ENCODE peak calls at places on chromosome 5, in five cellular contexts. J is mesenchymal stem cell, W is neuronal stem cell, T is H1, E is trophoblast cell. A is an unnamed sample.

GRCh38 chr5:128782446-128782845 is 182.8 kb upstream of the SLC27A6 start:
- DNase-seq in J (peak), W (no peak), T (no peak), E (no peak), A (no peak)

GRCh38 chr5:142697356-142697807 is 11.5 kb upstream of the FGF1 start:
- DNase-seq in J (peak), W (no peak), T (no peak), E (no peak), A (peak)

GRCh38 chr5:179193746-179194145 is 133.6 kb downstream of the ZNF354C start:
- DNase-seq in J (no peak), W (no peak), T (no peak), E (no peak), A (no peak)

GRCh38 chr5:61582887-61583286 is 250.8 kb downstream of the ZSWIM6 start:
- DNase-seq in J (no peak), W (no peak), T (no peak), E (no peak), A (no peak)

GRCh38 chr5:57299945-57300344 is 126.1 kb downstream of the GPBP1 start:
- DNase-seq in J (no peak), W (no peak), T (no peak), E (no peak), A (no peak)

GRCh38 chr5:93601053-93601429 is 18.0 kb downstream of the NR2F1 start:
- DNase-seq in J (no peak), W (no peak), T (no peak), E (no peak), A (no peak)

GRCh38 chr5:72480836-72481235 is 26.4 kb downstream of the ZNF366 start:
- DNase-seq in J (no peak), W (no peak), T (no peak), E (no peak), A (no peak)

GRCh38 chr5:41978686-41979085 is 53.6 kb downstream of the FBXO4 start:
- DNase-seq in J (no peak), W (no peak), T (no peak), E (no peak), A (no peak)

GRCh38 chr5:55551298-55551846 is 16.6 kb upstream of the PLPP1 start:
- DNase-seq in J (no peak), W (no peak), T (no peak), E (no peak), A (no peak)

GRCh38 chr5:55551904-55552303 is 17.1 kb upstream of the PLPP1 start:
- DNase-seq in J (no peak), W (no peak), T (no peak), E (no peak), A (no peak)

GRCh38 chr5:55546991-55547390 is 12.2 kb upstream of the PLPP1 start:
- DNase-seq in J (no peak), W (no peak), T (no peak), E (no peak), A (no peak)

GRCh38 chr5:55544341-55544740 is 9.6 kb upstream of the PLPP1 start:
- DNase-seq in J (no peak), W (no peak), T (no peak), E (no peak), A (no peak)

DNA sequence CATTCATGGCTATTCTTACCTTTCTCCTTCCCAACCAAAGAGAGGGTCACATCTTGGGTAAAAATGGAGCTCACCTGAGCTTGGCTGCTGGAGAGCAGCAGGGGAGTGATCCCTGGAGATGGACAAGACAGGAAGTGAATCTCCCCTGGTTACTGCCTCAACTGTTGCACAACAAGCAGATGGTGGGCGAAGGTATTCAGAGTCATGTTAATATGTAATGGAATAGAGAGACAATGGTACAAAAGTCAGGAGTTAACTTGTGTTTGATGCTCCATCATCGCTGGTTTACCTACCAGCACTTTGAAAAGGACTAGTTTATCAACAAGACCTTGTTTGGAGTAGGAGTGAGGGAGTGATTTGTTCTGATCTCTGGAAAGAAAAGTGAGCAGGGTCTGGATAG is 13.0 kb upstream of the PLPP1 start:
- DNase-seq in J (no peak), W (no peak), T (no peak), E (no peak), A (no peak)
- H2BK12ac ChIP-seq in J (no peak), W (no peak), T (no peak), E (no peak), A (no peak)

DNA sequence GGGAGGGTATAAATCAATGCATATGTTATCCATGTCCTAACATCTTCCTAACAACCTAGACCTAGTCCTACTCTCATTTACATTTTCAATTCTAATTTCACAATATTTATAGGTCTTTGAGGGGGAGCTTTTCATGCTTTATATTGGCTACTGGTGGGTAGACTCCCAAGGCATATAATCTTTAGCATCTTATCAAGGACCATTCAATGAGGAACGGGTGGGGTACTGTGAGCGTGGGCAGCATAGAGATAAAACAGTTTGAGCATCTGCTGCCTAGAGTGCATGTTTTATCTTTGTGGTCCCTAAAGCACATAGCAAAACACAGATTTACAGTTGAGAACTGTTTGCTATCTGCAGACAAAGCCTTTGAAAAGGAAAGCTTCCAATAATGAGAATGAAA is 427.6 kb upstream of the WWC1 start:
- DNase-seq in J (no peak), W (no peak), T (no peak), E (no peak), A (no peak)
- H2BK12ac ChIP-seq in J (no peak), W (no peak), T (no peak), E (no peak), A (no peak)

GRCh38 chr5:17907094-17907493 is 272.8 kb downstream of the TAF11L14 start:
- DNase-seq in J (no peak), W (no peak), T (no peak), E (no peak), A (no peak)
- H2BK12ac ChIP-seq in J (no peak), W (no peak), T (no peak), E (no peak), A (no peak)

GRCh38 chr5:36584009-36584875 is 22.2 kb upstream of the SLC1A3 start:
- DNase-seq in J (no peak), W (no peak), T (no peak), E (no peak), A (no peak)
- H2BK12ac ChIP-seq in J (no peak), W (no peak), T (no peak), E (no peak), A (no peak)

GRCh38 chr5:149471406-149472183 is 79.6 kb downstream of the CSNK1A1 start:
- DNase-seq in J (peak), W (no peak), T (no peak), E (no peak), A (no peak)
- H2BK12ac ChIP-seq in J (peak), W (peak), T (no peak), E (no peak), A (no peak)

DNA sequence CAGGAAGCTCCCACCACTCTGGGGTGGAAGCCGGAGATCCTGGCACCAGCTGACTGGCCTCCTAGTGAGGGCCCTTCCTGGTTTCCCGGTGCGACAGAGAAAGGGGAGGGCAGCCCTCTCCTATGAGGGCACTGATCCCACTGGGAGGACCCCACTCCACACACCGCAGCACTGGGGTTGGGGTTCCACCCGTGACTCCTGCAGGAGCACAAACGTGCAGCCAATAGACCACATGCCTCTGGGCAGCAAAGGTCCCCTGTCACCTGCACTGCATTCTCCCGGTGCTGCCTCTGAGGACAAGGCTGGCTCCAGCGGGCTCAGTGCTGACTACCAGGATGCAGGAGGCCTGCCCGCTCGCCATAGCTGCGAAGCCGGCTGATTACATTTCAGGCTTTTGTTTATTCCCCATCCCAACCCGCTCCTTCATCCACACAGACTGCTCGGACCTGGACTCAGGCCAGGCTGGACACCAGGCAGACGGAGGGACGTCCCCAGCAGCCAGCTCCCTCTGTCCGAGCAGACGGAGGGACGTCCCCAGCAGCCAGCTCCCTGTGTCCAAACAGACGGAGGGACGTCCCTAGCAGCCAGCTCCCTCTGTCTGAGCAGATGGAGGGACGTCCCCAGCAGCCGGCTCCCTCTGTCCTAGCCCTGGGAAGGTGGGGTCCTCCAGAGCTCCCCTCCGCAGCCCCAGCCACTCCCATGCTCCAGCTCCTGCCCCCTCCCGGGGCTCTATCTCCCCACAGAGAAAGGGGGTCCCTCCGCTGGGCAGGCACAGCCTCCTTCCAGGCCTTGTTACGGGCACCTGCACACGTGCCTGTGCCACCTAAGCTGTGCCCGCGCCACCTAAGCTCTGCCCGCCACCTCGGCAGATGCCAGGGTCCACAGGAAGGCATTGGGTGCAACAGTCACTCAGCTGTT is 8.8 kb upstream of the CEP72 start:
- DNase-seq in J (no peak), W (no peak), T (no peak), E (no peak), A (no peak)
- H2BK12ac ChIP-seq in J (no peak), W (no peak), T (no peak), E (no peak), A (no peak)

DNA sequence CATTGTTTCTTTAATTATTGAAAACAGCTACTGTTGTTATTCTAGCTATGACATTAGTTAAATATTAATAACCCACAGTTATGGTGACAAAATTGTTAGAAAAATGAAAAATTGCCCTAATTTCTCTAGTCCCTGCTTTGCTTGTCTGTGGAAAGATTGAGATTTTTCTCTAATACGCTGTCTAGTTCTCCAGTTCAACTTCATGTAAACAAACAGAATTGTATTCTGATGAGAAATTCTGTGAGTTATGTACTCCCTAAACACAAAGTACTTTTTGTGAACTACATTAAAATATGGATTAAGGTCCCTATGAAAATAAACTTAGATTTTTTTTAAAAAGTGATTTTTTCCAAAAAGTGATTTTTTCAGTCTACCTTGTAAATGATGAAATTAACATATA is 8.7 kb downstream of the SLF1 start:
- DNase-seq in J (peak), W (no peak), T (no peak), E (no peak), A (no peak)
- H2BK12ac ChIP-seq in J (no peak), W (no peak), T (no peak), E (no peak), A (no peak)

GRCh38 chr5:140828402-140828737 is 610 bp downstream of the PCDHA6 start:
- DNase-seq in J (peak), W (no peak), T (no peak), E (no peak), A (no peak)

GRCh38 chr5:140835622-140836510 is 1.8 kb downstream of the PCDHA7 start:
- DNase-seq in J (no peak), W (no peak), T (no peak), E (no peak), A (no peak)

GRCh38 chr5:140833993-140834392 is at the start of gene PCDHA7:
- DNase-seq in J (no peak), W (no peak), T (no peak), E (no peak), A (no peak)
- H2BK12ac ChIP-seq in J (no peak), W (no peak), T (no peak), E (no peak), A (no peak)

A was measured in H9.